ENCODE peak calls at places on chromosomes 12 and 14, in six cellular contexts. B, N, C, Y, L and E are unnamed samples.

GRCh38 chr12:101924647-101925046 is 47.3 kb downstream of the DRAM1 start:
- DNase-seq in B (no peak), N (no peak), C (peak; percentile 92), Y (no peak), L (no peak), E (no peak)

GRCh38 chr12:106084048-106084671 is 54.6 kb downstream of the NUAK1 start:
- DNase-seq in B (no peak), N (no peak), C (no peak), Y (no peak), L (no peak), E (no peak)

GRCh38 chr12:82904219-82904795 is 217.6 kb downstream of the TMTC2 start:
- DNase-seq in B (no peak), N (no peak), C (no peak), Y (no peak), L (no peak), E (no peak)

GRCh38 chr12:132360906-132361777 is 31.8 kb upstream of the GALNT9 start:
- DNase-seq in B (peak; percentile 42), N (peak; percentile 38), C (no peak), Y (no peak), L (no peak), E (no peak)

GRCh38 chr12:121780429-121780828 is 13.1 kb downstream of the RHOF start:
- DNase-seq in B (no peak), N (no peak), C (no peak), Y (no peak), L (no peak), E (no peak)

GRCh38 chr14:74085047-74085637 is 386 bp downstream of the LIN52 start:
- DNase-seq in B (no peak), N (no peak), C (peak; percentile 13), Y (no peak), L (no peak), E (no peak)

GRCh38 chr14:23551266-23552028 is at the start of gene ZFHX2:
- DNase-seq in B (no peak), N (peak; percentile 88), C (peak; percentile 75), Y (no peak), L (peak; percentile 50), E (peak; percentile 43)

GRCh38 chr14:69045857-69046351 is 66.8 kb upstream of the ACTN1 start:
- DNase-seq in B (no peak), N (no peak), C (no peak), Y (no peak), L (no peak), E (no peak)

GRCh38 chr12:12976366-12976765 is 23.7 kb downstream of the HEBP1 start:
- DNase-seq in B (no peak), N (no peak), C (no peak), Y (no peak), L (peak; percentile 36), E (no peak)

GRCh38 chr12:124686001-124686884 is 118.8 kb upstream of the NCOR2 start:
- DNase-seq in B (no peak), N (no peak), C (peak; percentile 59), Y (no peak), L (no peak), E (no peak)

DNA sequence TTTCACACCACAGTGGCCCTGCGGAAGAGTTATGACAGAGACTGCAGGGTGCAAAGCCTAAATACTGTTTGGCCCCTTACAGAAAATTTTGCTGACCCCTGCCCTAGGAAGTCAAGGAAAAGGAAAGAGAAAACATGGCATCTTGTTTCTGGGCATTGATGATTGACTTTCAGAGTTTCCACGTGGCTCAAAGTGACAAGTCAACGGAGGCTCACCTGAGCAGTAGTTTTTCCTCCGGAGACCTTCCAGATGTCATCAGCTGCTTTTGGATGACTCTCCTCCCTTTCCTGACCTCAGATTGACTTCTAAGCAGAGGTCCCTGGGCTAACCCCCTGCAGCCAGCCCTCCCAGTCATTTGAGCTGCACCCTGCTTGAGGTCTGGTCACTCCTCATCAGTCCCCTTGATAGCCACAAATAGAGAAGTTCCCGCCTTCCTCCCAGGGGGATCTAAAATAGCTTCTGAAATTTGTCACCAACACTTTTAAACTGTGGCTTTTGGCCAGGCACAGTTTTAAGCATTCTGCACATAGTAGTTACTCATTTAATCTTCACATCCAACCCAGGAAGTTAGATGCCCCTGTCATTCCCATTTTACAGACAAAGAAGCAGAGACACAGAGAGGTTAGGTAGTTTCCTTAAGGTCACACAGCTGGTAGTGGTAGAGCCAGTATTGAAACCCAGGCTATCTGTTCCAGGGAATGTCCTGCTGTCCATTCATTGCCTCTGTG is 143.4 kb downstream of the CHST11 start:
- DNase-seq in B (no peak), N (no peak), C (peak; percentile 62), Y (no peak), L (no peak), E (no peak)
- H3K4me1 ChIP-seq in B (peaks cover 52% of the 10 kb centered on the region), N (no peaks in the 10 kb centered on the region), C (peaks cover 95% of the 10 kb centered on the region), Y (peaks cover 48% of the 10 kb centered on the region), L (peaks cover 18% of the 10 kb centered on the region), E (no peaks in the 10 kb centered on the region)

DNA sequence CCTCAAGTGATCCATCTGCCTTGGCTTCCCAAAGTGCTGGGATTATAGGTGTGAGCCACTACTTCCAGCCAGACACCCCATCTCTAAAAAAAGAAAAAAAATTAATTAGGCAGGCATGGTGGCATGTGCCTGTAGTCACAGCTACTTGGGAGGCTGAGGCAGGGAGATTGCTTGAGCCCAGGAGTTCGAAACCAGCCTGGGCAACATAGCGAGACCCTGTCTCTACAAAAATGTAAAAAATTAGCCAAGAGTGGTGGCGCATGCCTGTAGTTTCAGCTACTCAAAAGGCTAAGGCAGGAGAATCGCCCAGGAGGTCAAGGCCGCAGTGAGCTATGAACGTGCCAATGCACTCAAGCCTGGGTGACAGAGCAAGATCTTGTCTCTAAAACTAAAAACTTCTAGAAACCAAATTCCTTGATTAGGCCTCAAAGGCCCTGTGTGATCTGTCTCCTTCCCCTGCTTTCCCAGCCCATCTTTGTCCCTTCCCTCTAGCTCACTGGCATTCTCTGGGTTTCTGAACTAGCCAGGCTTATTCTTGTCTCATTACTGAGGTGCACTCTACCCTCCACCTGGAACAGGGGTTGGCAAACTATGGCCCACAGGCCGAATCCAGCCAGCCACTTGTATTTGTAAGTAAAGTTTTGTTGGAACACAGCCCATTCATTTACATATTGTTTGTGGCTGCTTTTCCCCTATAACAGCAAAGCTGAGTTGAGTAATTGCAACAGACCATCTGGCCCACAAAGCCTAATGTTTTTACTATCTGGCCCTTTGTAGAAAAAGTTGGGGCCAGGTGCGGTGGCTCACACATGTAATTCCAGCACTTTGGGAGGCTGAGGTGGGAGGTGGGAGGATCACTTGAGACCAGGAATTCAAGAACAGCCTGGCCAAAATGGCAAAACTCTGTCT is 17.2 kb upstream of the TPCN1 start:
- DNase-seq in B (no peak), N (no peak), C (no peak), Y (no peak), L (no peak), E (no peak)
- H3K4me1 ChIP-seq in B (no peaks in the 10 kb centered on the region), N (no peaks in the 10 kb centered on the region), C (peaks cover 29% of the 10 kb centered on the region), Y (peaks cover 7% of the 10 kb centered on the region), L (no peaks in the 10 kb centered on the region), E (peaks cover 15% of the 10 kb centered on the region)

DNA sequence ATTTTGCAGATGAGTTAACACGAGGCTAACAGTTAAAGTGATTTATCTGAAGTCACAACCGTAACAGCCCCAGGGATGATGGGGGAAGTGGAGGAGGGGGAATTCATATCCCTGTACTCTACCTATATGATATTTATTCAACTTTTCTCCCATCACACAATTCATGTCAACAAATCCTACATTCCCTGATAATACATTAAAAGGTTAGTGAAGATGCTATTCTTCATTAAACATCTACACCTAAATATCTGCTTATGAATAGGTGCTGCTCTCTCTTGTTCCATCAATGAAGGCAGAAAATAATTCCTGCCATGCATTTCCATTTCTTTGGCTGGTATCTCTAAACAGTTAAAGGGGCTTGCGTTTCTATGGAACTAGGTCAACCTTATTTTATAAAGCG is 6.8 kb downstream of the YBX3 start:
- DNase-seq in B (no peak), N (no peak), C (no peak), Y (no peak), L (no peak), E (no peak)
- H3K4me1 ChIP-seq in B (peaks cover 55% of the 10 kb centered on the region), N (no peaks in the 10 kb centered on the region), C (peaks cover 3% of the 10 kb centered on the region), Y (peaks cover 56% of the 10 kb centered on the region), L (peaks cover 5% of the 10 kb centered on the region), E (peaks cover 53% of the 10 kb centered on the region)

DNA sequence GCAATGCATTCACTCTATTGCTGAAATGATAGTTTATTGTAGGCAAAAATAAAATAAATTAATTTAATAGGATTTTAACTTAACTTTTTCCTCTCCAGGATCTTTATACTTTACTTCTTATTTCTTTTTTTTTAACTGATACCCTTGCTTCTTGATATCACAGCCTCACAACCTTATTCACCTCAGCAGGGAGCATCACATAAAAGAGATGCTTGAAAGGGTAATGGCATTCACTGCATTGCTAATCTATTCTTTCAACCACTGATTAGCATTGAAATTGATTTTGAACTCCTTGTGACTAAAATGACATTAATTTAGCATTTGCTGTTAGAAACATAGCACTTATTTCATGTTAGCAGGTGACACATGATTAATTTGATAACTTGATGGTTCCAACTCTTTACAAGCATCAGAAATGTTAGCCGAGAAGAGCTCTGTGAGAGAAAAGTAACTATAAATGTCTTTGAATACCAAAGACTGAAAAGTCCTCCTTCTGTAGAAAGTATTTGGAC is 689.5 kb upstream of the MGAT4C start:
- DNase-seq in B (no peak), N (no peak), C (no peak), Y (no peak), L (no peak), E (no peak)
- H3K4me1 ChIP-seq in B (no peaks in the 10 kb centered on the region), N (no peaks in the 10 kb centered on the region), C (no peaks in the 10 kb centered on the region), Y (no peaks in the 10 kb centered on the region), L (no peaks in the 10 kb centered on the region), E (no peaks in the 10 kb centered on the region)

GRCh38 chr12:11745112-11745511 is 95.6 kb downstream of the ETV6 start:
- DNase-seq in B (no peak), N (no peak), C (no peak), Y (no peak), L (no peak), E (no peak)
- H3K4me1 ChIP-seq in B (peaks cover 40% of the 10 kb centered on the region), N (no peaks in the 10 kb centered on the region), C (peaks cover 11% of the 10 kb centered on the region), Y (peaks cover 65% of the 10 kb centered on the region), L (no peaks in the 10 kb centered on the region), E (no peaks in the 10 kb centered on the region)

GRCh38 chr14:104203071-104203425 is 64.7 kb downstream of the KIF26A start:
- DNase-seq in B (no peak), N (no peak), C (no peak), Y (no peak), L (no peak), E (no peak)
- H3K4me1 ChIP-seq in B (peaks cover 5% of the 10 kb centered on the region), N (no peaks in the 10 kb centered on the region), C (no peaks in the 10 kb centered on the region), Y (no peaks in the 10 kb centered on the region), L (no peaks in the 10 kb centered on the region), E (no peaks in the 10 kb centered on the region)